ENCODE peak calls at places on chromosomes 1 and 21, in six cellular contexts. G, S, F, Z, L and X are unnamed samples.
A peak's percentile ranks its signal among the peaks of the same experiment; 100 is the strongest.

GRCh38 chr1:199684686-199685273 is 342.7 kb upstream of the NR5A2 start:
- DNase-seq in G (peak; percentile 35), S (no peak), F (no peak), Z (peak; percentile 75), L (no peak), X (peak; percentile 82)

GRCh38 chr21:36699026-36699545 is at the start of gene SIM2:
- DNase-seq in G (peak; percentile 54), S (no peak), F (peak; percentile 58), Z (no peak), L (no peak), X (peak; percentile 52)

GRCh38 chr1:48214820-48215219 is 7.7 kb upstream of the SLC5A9 start:
- DNase-seq in G (no peak), S (no peak), F (no peak), Z (no peak), L (no peak), X (no peak)

GRCh38 chr1:145740269-145740668 is 21.0 kb downstream of the CD160 start:
- DNase-seq in G (no peak), S (no peak), F (no peak), Z (peak; percentile 91), L (no peak), X (peak; percentile 98)

GRCh38 chr1:111833334-111833733 is 77.6 kb downstream of the DDX20 start:
- DNase-seq in G (peak; percentile 15), S (no peak), F (no peak), Z (no peak), L (no peak), X (peak; percentile 13)

GRCh38 chr1:97925161-97925560 is 4.3 kb upstream of the DPYD start:
- DNase-seq in G (no peak), S (no peak), F (no peak), Z (no peak), L (no peak), X (no peak)

GRCh38 chr1:115068780-115069179 is 20.5 kb downstream of the TSPAN2 start:
- DNase-seq in G (no peak), S (no peak), F (no peak), Z (no peak), L (no peak), X (no peak)

GRCh38 chr1:41658444-41659158 is 174.1 kb upstream of the EDN2 start:
- DNase-seq in G (no peak), S (no peak), F (no peak), Z (no peak), L (no peak), X (no peak)

GRCh38 chr1:164510435-164510834 is 48.5 kb upstream of the PBX1 start:
- DNase-seq in G (no peak), S (no peak), F (no peak), Z (peak; percentile 15), L (no peak), X (peak; percentile 33)

GRCh38 chr1:158932171-158932570 is 819 bp downstream of the PYHIN1 start:
- DNase-seq in G (no peak), S (no peak), F (no peak), Z (no peak), L (no peak), X (no peak)

GRCh38 chr1:145961425-145962156 is 2.8 kb downstream of the ANKRD34A start:
- DNase-seq in G (no peak), S (peak; percentile 65), F (no peak), Z (peak; percentile 53), L (no peak), X (no peak)

GRCh38 chr1:92356956-92357355 is 58.1 kb downstream of the RPAP2 start:
- DNase-seq in G (no peak), S (no peak), F (no peak), Z (peak; percentile 95), L (no peak), X (peak; percentile 88)

GRCh38 chr1:240178366-240178765 is 86.7 kb downstream of the FMN2 start:
- DNase-seq in G (no peak), S (no peak), F (no peak), Z (no peak), L (no peak), X (peak; percentile 27)

GRCh38 chr1:207938016-207938415 is 27.1 kb upstream of the CD34 start:
- DNase-seq in G (no peak), S (no peak), F (no peak), Z (no peak), L (no peak), X (peak; percentile 57)

GRCh38 chr1:61741682-61742619 is at the start of gene PATJ:
- DNase-seq in G (peak; percentile 27), S (peak; percentile 89), F (peak; percentile 92), Z (no peak), L (peak; percentile 30), X (peak; percentile 4)

GRCh38 chr1:202658766-202659165 is 51.5 kb downstream of the SYT2 start:
- DNase-seq in G (no peak), S (no peak), F (no peak), Z (no peak), L (no peak), X (no peak)

GRCh38 chr1:41980872-41981653 is 62.3 kb upstream of the HIVEP3 start:
- DNase-seq in G (no peak), S (peak; percentile 46), F (no peak), Z (no peak), L (no peak), X (no peak)

GRCh38 chr1:89993541-89993940 is 1.4 kb upstream of the ZNF326 start:
- DNase-seq in G (no peak), S (no peak), F (no peak), Z (no peak), L (no peak), X (no peak)

GRCh38 chr1:89994805-89995594 is at the start of gene ZNF326:
- DNase-seq in G (peak; percentile 96), S (peak; percentile 99), F (peak; percentile 98), Z (peak; percentile 97), L (peak; percentile 96), X (peak; percentile 97)

GRCh38 chr1:89995595-89996397 is 886 bp downstream of the ZNF326 start:
- DNase-seq in G (no peak), S (no peak), F (no peak), Z (peak; percentile 65), L (peak; percentile 4), X (no peak)

GRCh38 chr1:89996415-89997110 is 1.7 kb downstream of the ZNF326 start:
- DNase-seq in G (no peak), S (no peak), F (no peak), Z (no peak), L (no peak), X (no peak)

DNA sequence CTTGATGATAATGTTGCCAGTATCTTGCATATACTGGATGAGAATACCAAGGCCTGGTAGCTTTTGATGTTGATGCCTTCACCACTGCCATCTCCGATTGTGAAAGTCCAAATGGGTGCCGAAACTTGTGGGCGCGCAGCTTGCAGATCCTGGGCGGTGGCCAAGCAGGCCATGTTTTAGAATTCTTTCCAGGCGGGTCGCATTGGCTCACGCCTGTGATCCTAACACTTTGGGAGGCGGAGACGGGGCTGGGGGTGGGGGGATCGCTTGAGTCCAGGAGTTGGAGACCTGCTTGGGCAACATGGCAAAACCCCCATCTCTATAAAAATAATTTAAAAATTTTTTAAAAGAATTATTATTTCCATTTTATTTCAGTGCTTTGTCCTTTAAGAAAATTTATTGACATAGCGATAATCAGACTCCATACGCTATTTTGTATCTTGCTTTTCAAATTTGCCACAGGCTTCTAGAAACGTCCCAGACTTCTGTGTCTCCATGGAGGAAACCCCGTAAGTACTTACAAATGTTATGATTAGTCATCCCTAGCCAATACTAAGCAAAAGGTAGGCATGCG is 592 bp upstream of the ZNF326 start:
- DNase-seq in G (no peak), S (no peak), F (no peak), Z (no peak), L (no peak), X (no peak)
- H3K23ac ChIP-seq in G (no peak overlapping the region), S (no peak overlapping the region), F (no peak overlapping the region), Z (no peak overlapping the region), L (no peak overlapping the region), X (no peak overlapping the region)

GRCh38 chr1:224528900-224529299 is 87.2 kb upstream of the CNIH3 start:
- DNase-seq in G (no peak), S (no peak), F (no peak), Z (peak; percentile 83), L (no peak), X (peak; percentile 89)
- H2AFZ ChIP-seq in G (peak overlapping the region; percentile 54), S (peak overlapping the region; percentile 9), F (no peak overlapping the region), Z (no peak overlapping the region), L (no peak overlapping the region), X (peak overlapping the region; percentile 92)

GRCh38 chr1:109398343-109399225 is 866 bp upstream of the SORT1 start:
- DNase-seq in G (no peak), S (no peak), F (no peak), Z (no peak), L (no peak), X (no peak)
- H3K23ac ChIP-seq in G (no peak overlapping the region), S (no peak overlapping the region), F (no peak overlapping the region), Z (no peak overlapping the region), L (no peak overlapping the region), X (peak overlapping the region; percentile 67)

GRCh38 chr1:225885336-225885735 is 3.2 kb upstream of the TMEM63A start:
- DNase-seq in G (no peak), S (no peak), F (no peak), Z (no peak), L (no peak), X (no peak)

GRCh38 chr1:225882699-225883615 is 777 bp upstream of the TMEM63A start:
- DNase-seq in G (peak; percentile 31), S (no peak), F (peak; percentile 59), Z (peak; percentile 66), L (no peak), X (peak; percentile 23)

GRCh38 chr1:225881081-225882007 is 836 bp downstream of the TMEM63A start:
- DNase-seq in G (no peak), S (no peak), F (peak; percentile 56), Z (peak; percentile 50), L (no peak), X (peak; percentile 60)

GRCh38 chr1:225882008-225882698 is at the start of gene TMEM63A:
- DNase-seq in G (peak; percentile 85), S (peak; percentile 96), F (peak; percentile 91), Z (peak; percentile 86), L (peak; percentile 81), X (peak; percentile 76)

GRCh38 chr1:225883616-225884265 is 1.6 kb upstream of the TMEM63A start:
- DNase-seq in G (no peak), S (no peak), F (no peak), Z (no peak), L (no peak), X (no peak)
- H2AFZ ChIP-seq in G (no peak overlapping the region), S (no peak overlapping the region), F (no peak overlapping the region), Z (no peak overlapping the region), L (no peak overlapping the region), X (no peak overlapping the region)

GRCh38 chr1:2267051-2267830 is 39.1 kb downstream of the SKI start:
- DNase-seq in G (no peak), S (no peak), F (no peak), Z (no peak), L (no peak), X (no peak)

GRCh38 chr1:2268285-2269056 is 40.4 kb downstream of the SKI start:
- DNase-seq in G (no peak), S (no peak), F (no peak), Z (no peak), L (no peak), X (no peak)

GRCh38 chr1:2269193-2269921 is 41.2 kb downstream of the SKI start:
- DNase-seq in G (no peak), S (no peak), F (no peak), Z (no peak), L (no peak), X (no peak)

GRCh38 chr1:2267862-2268261 is 39.7 kb downstream of the SKI start:
- DNase-seq in G (no peak), S (no peak), F (no peak), Z (no peak), L (no peak), X (no peak)

GRCh38 chr1:2266301-2266967 is 38.3 kb downstream of the SKI start:
- DNase-seq in G (no peak), S (no peak), F (no peak), Z (no peak), L (no peak), X (no peak)
- H3K23ac ChIP-seq in G (no peak overlapping the region), S (no peak overlapping the region), F (no peak overlapping the region), Z (no peak overlapping the region), L (no peak overlapping the region), X (no peak overlapping the region)